ENCODE peak calls at places on chromosomes 1 and 21, in five cellular contexts. L is HL-60, M is B cell, J is uterus, Q is nephron progenitor cell. D is an unnamed sample.

GRCh38 chr1:110535985-110536384 is 17.0 kb upstream of the KCNA10 start:
- DNase-seq in Q (no peak), J (no peak), M (no peak), L (no peak), D (no peak)

GRCh38 chr21:22609802-22610201 is 1611.6 kb downstream of the NCAM2 start:
- DNase-seq in L (no peak), J (no peak), M (no peak), Q (no peak), D (no peak)

GRCh38 chr21:45265721-45266517 is 21.8 kb downstream of the POFUT2 start:
- DNase-seq in L (no peak), J (no peak), Q (no peak), M (peak; percentile 10), D (no peak)

GRCh38 chr1:155134858-155135415 is 715 bp upstream of the SLC50A1 start:
- DNase-seq in Q (peak; percentile 66), L (peak; percentile 73), J (peak; percentile 91), M (no peak), D (peak; percentile 94)

GRCh38 chr21:36473203-36473602 is 6.7 kb downstream of the CLDN14 start:
- DNase-seq in J (no peak), L (no peak), M (no peak), Q (no peak), D (no peak)

GRCh38 chr1:147837129-147837776 is 65.3 kb upstream of the GJA8 start:
- DNase-seq in J (no peak), Q (no peak), M (no peak), L (no peak), D (no peak)

GRCh38 chr1:234531181-234532132 is 52.5 kb upstream of the TARBP1 start:
- DNase-seq in L (no peak), J (peak; percentile 78), M (no peak), Q (no peak), D (peak; percentile 93)

GRCh38 chr1:184150776-184151531 is 99.4 kb downstream of the TSEN15 start:
- DNase-seq in Q (no peak), M (no peak), J (no peak), L (no peak), D (peak; percentile 88)

GRCh38 chr1:228809621-228810313 is 74.5 kb downstream of the RHOU start:
- DNase-seq in L (no peak), J (no peak), M (no peak), Q (no peak), D (no peak)

GRCh38 chr1:151165281-151165737 is 393 bp downstream of the LYSMD1 start:
- DNase-seq in Q (peak; percentile 57), L (no peak), M (no peak), J (peak; percentile 71), D (peak; percentile 52)

GRCh38 chr1:182114627-182115023 is 53.1 kb upstream of the ZNF648 start:
- DNase-seq in Q (no peak), L (no peak), J (no peak), M (no peak), D (no peak)

GRCh38 chr21:41951876-41952567 is 1.8 kb downstream of the C2CD2 start:
- DNase-seq in L (no peak), J (no peak), M (no peak), Q (no peak), D (no peak)

GRCh38 chr1:64220241-64220640 is 16.8 kb downstream of the UBE2U start:
- DNase-seq in M (no peak), J (no peak), Q (no peak), L (no peak), D (no peak)

GRCh38 chr1:113660053-113660452 is 99.2 kb downstream of the PHTF1 start:
- DNase-seq in J (no peak), Q (no peak), L (no peak), M (no peak), D (no peak)

GRCh38 chr1:89938171-89939055 is 56.5 kb upstream of the ZNF326 start:
- DNase-seq in Q (no peak), M (no peak), L (no peak), J (no peak), D (no peak)

GRCh38 chr1:233816348-233816747 is 88.1 kb upstream of the SLC35F3 start:
- DNase-seq in M (no peak), J (no peak), L (no peak), Q (no peak), D (no peak)

D was measured in lower leg skin.